ENCODE peak calls at places on chromosomes 7 and 10, in five cellular contexts. T is activated CD8-positive, alpha-beta T cell treated with anti-CD3 and anti-CD28 coated beads for 36 hours; H is left ventricle myocardium superior; Y is T-cell; D is lower lobe of right lung. E is an unnamed sample.

GRCh38 chr7:44431091-44431608 is 59.3 kb downstream of the NUDCD3 start:
- ATAC-seq in T (peak; percentile 60), H (peak; percentile 64), Y (peak; percentile 65), D (peak; percentile 54), E (no peak)

GRCh38 chr10:42932735-42933453 is 144.0 kb upstream of the RET start:
- ATAC-seq in T (peak; percentile 80), H (peak; percentile 53), Y (peak; percentile 73), D (peak; percentile 31), E (no peak)

GRCh38 chr7:108051449-108051848 is 48.5 kb upstream of the LAMB1 start:
- ATAC-seq in T (no peak), H (no peak), Y (no peak), D (no peak), E (no peak)

GRCh38 chr7:89618269-89618668 is 536.0 kb upstream of the STEAP1 start:
- ATAC-seq in T (peak; percentile 37), H (no peak), Y (peak; percentile 31), D (no peak), E (no peak)

GRCh38 chr7:32104766-32105165 is 34.6 kb upstream of the PDE1C start:
- ATAC-seq in T (no peak), H (no peak), Y (no peak), D (no peak), E (no peak)

GRCh38 chr10:23643396-23643795 is 204.5 kb downstream of the OTUD1 start:
- ATAC-seq in T (no peak), H (peak; percentile 66), Y (no peak), D (peak; percentile 85), E (peak; percentile 29)

GRCh38 chr10:80509403-80510161 is 28.1 kb upstream of the SH2D4B start:
- ATAC-seq in T (no peak), H (peak; percentile 61), Y (no peak), D (peak; percentile 21), E (peak; percentile 18)

GRCh38 chr7:25779002-25779546 is 372.9 kb upstream of the NFE2L3 start:
- ATAC-seq in T (no peak), H (no peak), Y (no peak), D (no peak), E (no peak)

GRCh38 chr10:44660271-44660670 is 250.9 kb upstream of the TMEM72 start:
- ATAC-seq in T (no peak), H (no peak), Y (no peak), D (no peak), E (no peak)

GRCh38 chr7:151243411-151244155 is 4.9 kb downstream of the SMARCD3 start:
- ATAC-seq in T (peak; percentile 38), H (no peak), Y (peak; percentile 60), D (no peak), E (no peak)

GRCh38 chr10:69839696-69840345 is 38.1 kb downstream of the COL13A1 start:
- ATAC-seq in T (no peak), H (peak; percentile 50), Y (no peak), D (no peak), E (no peak)

GRCh38 chr7:107628461-107629064 is 32.1 kb upstream of the SLC26A4 start:
- ATAC-seq in T (no peak), H (no peak), Y (no peak), D (no peak), E (no peak)

GRCh38 chr10:12238821-12239220 is 42.8 kb downstream of the CDC123 start:
- ATAC-seq in T (no peak), H (no peak), Y (no peak), D (no peak), E (no peak)